ENCODE peak calls at places on chromosome 6, in five cellular contexts. One of them, this sample, is unnamed. For H3K4me1, the result is how much of the 10 kb centered on the place peaks cover.

GRCh38 chr6:7251861-7252260 is 61.1 kb downstream of the SSR1 start:
- DNase-seq in Panc1: no peak
- DNase-seq in transverse colon: no peak
- DNase-seq in HepG2: no peak
- DNase-seq in HCT116: no peak
- DNase-seq in this sample: no peak

GRCh38 chr6:43733471-43734293 is 36.3 kb upstream of the VEGFA start:
- DNase-seq in Panc1: no peak
- DNase-seq in transverse colon: no peak
- DNase-seq in HepG2: no peak
- DNase-seq in HCT116: no peak
- DNase-seq in this sample: peak

GRCh38 chr6:6352772-6353171 is 32.3 kb upstream of the F13A1 start:
- DNase-seq in Panc1: no peak
- DNase-seq in transverse colon: no peak
- DNase-seq in HepG2: no peak
- DNase-seq in HCT116: no peak
- DNase-seq in this sample: no peak

GRCh38 chr6:84774174-84775158 is 10.1 kb upstream of the TBX18 start:
- DNase-seq in Panc1: no peak
- DNase-seq in transverse colon: no peak
- DNase-seq in HepG2: no peak
- DNase-seq in HCT116: no peak
- DNase-seq in this sample: no peak

GRCh38 chr6:91659881-91660280 is 1073.0 kb upstream of the MAP3K7 start:
- DNase-seq in Panc1: no peak
- DNase-seq in transverse colon: no peak
- DNase-seq in HepG2: no peak
- DNase-seq in HCT116: no peak
- DNase-seq in this sample: no peak

GRCh38 chr6:107561325-107561724 is 71.4 kb downstream of the SOBP start:
- DNase-seq in Panc1: no peak
- DNase-seq in transverse colon: peak
- DNase-seq in HepG2: no peak
- DNase-seq in HCT116: no peak
- DNase-seq in this sample: no peak

GRCh38 chr6:47254051-47254450 is 55.7 kb downstream of the TNFRSF21 start:
- DNase-seq in Panc1: no peak
- DNase-seq in transverse colon: no peak
- DNase-seq in HepG2: no peak
- DNase-seq in HCT116: no peak
- DNase-seq in this sample: no peak

GRCh38 chr6:22026160-22026678 is 270.6 kb downstream of the PRL start:
- DNase-seq in Panc1: no peak
- DNase-seq in transverse colon: no peak
- DNase-seq in HepG2: no peak
- DNase-seq in HCT116: no peak
- DNase-seq in this sample: no peak

GRCh38 chr6:77097940-77098339 is 365.4 kb downstream of the HTR1B start:
- DNase-seq in Panc1: no peak
- DNase-seq in transverse colon: no peak
- DNase-seq in HepG2: no peak
- DNase-seq in HCT116: no peak
- DNase-seq in this sample: no peak

GRCh38 chr6:1379026-1379809 is 10.2 kb upstream of the FOXF2 start:
- DNase-seq in Panc1: no peak
- DNase-seq in transverse colon: no peak
- DNase-seq in HepG2: no peak
- DNase-seq in HCT116: no peak
- DNase-seq in this sample: no peak

GRCh38 chr6:158366363-158366762 is 54.1 kb downstream of the TULP4 start:
- DNase-seq in Panc1: no peak
- DNase-seq in transverse colon: no peak
- DNase-seq in HepG2: no peak
- DNase-seq in HCT116: no peak
- DNase-seq in this sample: no peak

GRCh38 chr6:17710331-17710730 is 3.6 kb upstream of the NUP153 start:
- DNase-seq in Panc1: no peak
- DNase-seq in transverse colon: no peak
- DNase-seq in HepG2: peak
- DNase-seq in HCT116: no peak
- DNase-seq in this sample: no peak

GRCh38 chr6:63430985-63431519 is 111.3 kb upstream of the LGSN start:
- DNase-seq in Panc1: no peak
- DNase-seq in transverse colon: no peak
- DNase-seq in HepG2: peak
- DNase-seq in HCT116: no peak
- DNase-seq in this sample: no peak

GRCh38 chr6:108874470-108875160 is 26.4 kb downstream of the ARMC2 start:
- DNase-seq in Panc1: no peak
- DNase-seq in transverse colon: peak
- DNase-seq in HepG2: no peak
- DNase-seq in HCT116: no peak
- DNase-seq in this sample: no peak

DNA sequence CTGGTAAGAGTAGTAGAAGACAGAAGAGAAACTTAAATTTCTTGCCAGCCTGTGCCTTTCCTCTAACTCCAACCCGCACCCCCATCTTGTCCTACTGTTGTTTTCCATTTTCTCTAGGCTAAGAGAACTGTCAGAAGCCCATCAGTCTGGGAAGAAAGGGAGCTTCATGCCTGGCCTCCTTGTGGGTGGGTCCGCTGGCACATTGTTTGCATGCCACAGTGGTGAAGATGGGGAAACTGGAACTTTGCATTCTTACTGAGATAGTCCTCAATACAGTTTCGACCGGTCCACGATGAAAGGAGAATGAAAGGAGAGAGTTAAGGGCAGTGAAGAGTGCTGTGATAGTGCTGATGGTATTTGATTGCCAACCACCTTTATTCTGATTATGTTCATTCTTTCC is 103.1 kb downstream of the TCP11 start:
- DNase-seq in Panc1: no peak
- DNase-seq in transverse colon: no peak
- DNase-seq in HepG2: no peak
- DNase-seq in HCT116: no peak
- DNase-seq in this sample: no peak
- H3K4me1 ChIP-seq in Panc1: under half
- H3K4me1 ChIP-seq in transverse colon: under half
- H3K4me1 ChIP-seq in HepG2: under half
- H3K4me1 ChIP-seq in HCT116: under half
- H3K4me1 ChIP-seq in this sample: under half

DNA sequence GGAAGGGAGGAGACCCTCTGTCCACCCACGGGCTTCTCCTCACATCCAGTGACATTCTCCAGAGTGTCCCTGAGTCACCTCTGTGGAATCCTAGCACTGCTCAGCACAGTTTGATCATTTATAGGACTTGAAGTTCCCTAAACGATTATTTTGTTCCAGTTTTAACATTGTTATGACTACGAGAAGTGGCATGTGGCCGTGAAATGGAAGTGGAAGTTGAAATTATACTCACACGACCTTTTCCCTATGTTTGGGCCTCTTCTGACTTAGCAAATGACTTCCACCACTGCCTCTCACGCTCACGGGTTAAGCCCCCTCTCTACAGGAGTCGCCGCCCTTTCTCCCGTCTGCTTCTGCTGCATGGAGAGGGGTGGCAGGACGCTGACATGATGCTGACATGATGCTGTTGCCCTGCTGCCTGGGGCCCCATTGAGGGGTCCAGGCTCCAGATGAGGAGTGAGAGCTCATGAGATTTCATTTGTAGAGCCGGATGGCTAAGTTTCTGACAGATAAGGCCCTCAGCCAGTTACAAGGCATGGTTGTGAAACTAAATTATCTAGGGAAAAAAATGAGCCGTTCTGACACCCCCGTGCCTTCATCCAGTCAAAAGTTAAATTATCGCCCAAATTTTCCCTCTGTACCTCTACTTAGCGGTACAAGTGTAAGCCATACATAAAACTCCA is 153.6 kb upstream of the UST start:
- DNase-seq in Panc1: no peak
- DNase-seq in transverse colon: no peak
- DNase-seq in HepG2: no peak
- DNase-seq in HCT116: no peak
- DNase-seq in this sample: no peak
- H3K27ac ChIP-seq in Panc1: no peak
- H3K27ac ChIP-seq in transverse colon: peak
- H3K27ac ChIP-seq in HepG2: no peak
- H3K27ac ChIP-seq in HCT116: no peak
- H3K27ac ChIP-seq in this sample: peak

DNA sequence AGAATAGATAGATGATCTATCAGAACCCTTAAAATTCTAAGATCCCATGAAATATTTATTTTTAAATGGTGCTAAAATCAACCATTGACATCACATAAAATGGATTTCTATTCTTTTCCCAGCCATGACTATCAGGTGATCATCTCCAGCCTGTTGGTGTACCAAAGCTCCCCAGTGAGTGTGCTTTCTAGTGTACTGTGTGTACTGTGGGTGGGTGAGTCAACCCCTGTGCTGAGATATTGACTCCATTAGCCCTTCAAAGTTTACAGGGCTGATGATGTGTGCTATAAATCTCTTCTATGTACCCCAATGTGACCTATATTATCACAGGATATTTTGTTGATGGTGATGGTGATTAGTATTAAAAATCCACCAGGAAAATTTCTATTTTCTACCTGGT is 344.6 kb downstream of the MMUT start:
- DNase-seq in Panc1: no peak
- DNase-seq in transverse colon: no peak
- DNase-seq in HepG2: no peak
- DNase-seq in HCT116: no peak
- DNase-seq in this sample: no peak
- TF ChIP-seq POLR2AphosphoS5 in Panc1: no peak
- TF ChIP-seq POLR2AphosphoS5 in transverse colon: no peak
- TF ChIP-seq POLR2AphosphoS5 in HepG2: no peak
- TF ChIP-seq POLR2AphosphoS5 in HCT116: no peak
- TF ChIP-seq POLR2AphosphoS5 in this sample: no peak

GRCh38 chr6:3414704-3415453 is 42.0 kb downstream of the SLC22A23 start:
- DNase-seq in Panc1: no peak
- DNase-seq in transverse colon: no peak
- DNase-seq in HepG2: peak
- DNase-seq in HCT116: no peak
- DNase-seq in this sample: no peak
- H3K4me1 ChIP-seq in Panc1: under half
- H3K4me1 ChIP-seq in transverse colon: under half
- H3K4me1 ChIP-seq in HepG2: half or more
- H3K4me1 ChIP-seq in HCT116: under half
- H3K4me1 ChIP-seq in this sample: under half

GRCh38 chr6:136095961-136096360 is 154.2 kb downstream of the MTFR2 start:
- DNase-seq in Panc1: no peak
- DNase-seq in transverse colon: no peak
- DNase-seq in HepG2: no peak
- DNase-seq in HCT116: no peak
- DNase-seq in this sample: no peak
- H3K27ac ChIP-seq in Panc1: no peak
- H3K27ac ChIP-seq in transverse colon: peak
- H3K27ac ChIP-seq in HepG2: no peak
- H3K27ac ChIP-seq in HCT116: no peak
- H3K27ac ChIP-seq in this sample: no peak

GRCh38 chr6:33677153-33677660 is 34.3 kb downstream of the UQCC2 start:
- DNase-seq in Panc1: no peak
- DNase-seq in transverse colon: no peak
- DNase-seq in HepG2: no peak
- DNase-seq in HCT116: no peak
- DNase-seq in this sample: no peak

GRCh38 chr6:33678932-33679478 is 32.5 kb downstream of the UQCC2 start:
- DNase-seq in Panc1: no peak
- DNase-seq in transverse colon: no peak
- DNase-seq in HepG2: no peak
- DNase-seq in HCT116: no peak
- DNase-seq in this sample: no peak

GRCh38 chr6:33677689-33678088 is 33.8 kb downstream of the UQCC2 start:
- DNase-seq in Panc1: no peak
- DNase-seq in transverse colon: no peak
- DNase-seq in HepG2: no peak
- DNase-seq in HCT116: no peak
- DNase-seq in this sample: no peak

GRCh38 chr6:33678246-33678931 is 33.1 kb downstream of the UQCC2 start:
- DNase-seq in Panc1: no peak
- DNase-seq in transverse colon: no peak
- DNase-seq in HepG2: no peak
- DNase-seq in HCT116: no peak
- DNase-seq in this sample: no peak

GRCh38 chr6:33679761-33680160 is 31.7 kb downstream of the UQCC2 start:
- DNase-seq in Panc1: no peak
- DNase-seq in transverse colon: no peak
- DNase-seq in HepG2: no peak
- DNase-seq in HCT116: no peak
- DNase-seq in this sample: no peak
- TF ChIP-seq POLR2AphosphoS5 in Panc1: no peak
- TF ChIP-seq POLR2AphosphoS5 in transverse colon: no peak
- TF ChIP-seq POLR2AphosphoS5 in HepG2: no peak
- TF ChIP-seq POLR2AphosphoS5 in HCT116: no peak
- TF ChIP-seq POLR2AphosphoS5 in this sample: no peak